ENCODE peak calls at places on chromosomes 16 and 17, in four cellular contexts. K is H1, U is K562, N is GM12878. R is an unnamed sample.

GRCh38 chr16:84138824-84139627 is 6.0 kb downstream of the HSDL1 start:
- DNase-seq in K (no peak), U (peak), N (peak), R (peak)

GRCh38 chr16:86590501-86591144 is 12.3 kb downstream of the FOXL1 start:
- DNase-seq in K (no peak), U (no peak), N (no peak), R (peak)

GRCh38 chr16:1903845-1904820 is 14.1 kb downstream of the HS3ST6 start:
- DNase-seq in K (no peak), U (no peak), N (no peak), R (no peak)

GRCh38 chr16:67407176-67407787 is 9.0 kb downstream of the ZDHHC1 start:
- DNase-seq in K (no peak), U (no peak), N (no peak), R (no peak)

GRCh38 chr17:78120971-78121800 is 7.4 kb downstream of the TMC6 start:
- DNase-seq in K (no peak), U (no peak), N (no peak), R (no peak)

GRCh38 chr17:68398731-68399637 is 58.3 kb downstream of the WIPI1 start:
- DNase-seq in K (no peak), U (peak), N (no peak), R (peak)

GRCh38 chr16:47887496-47887895 is 268.3 kb downstream of the ABCC12 start:
- DNase-seq in K (peak), U (no peak), N (no peak), R (no peak)

GRCh38 chr16:70402916-70403659 is 35.8 kb downstream of the ST3GAL2 start:
- DNase-seq in K (no peak), U (no peak), N (no peak), R (peak)

GRCh38 chr17:61399131-61400057 is at the start of gene TBX2:
- DNase-seq in K (no peak), U (no peak), N (no peak), R (peak)

GRCh38 chr17:8420041-8420934 is 15.4 kb upstream of the NDEL1 start:
- DNase-seq in K (no peak), U (peak), N (no peak), R (peak)

GRCh38 chr16:68363847-68364600 is 53.2 kb downstream of the PRMT7 start:
- DNase-seq in K (no peak), U (no peak), N (no peak), R (peak)

GRCh38 chr16:27526169-27526568 is 23.5 kb downstream of the GTF3C1 start:
- DNase-seq in K (no peak), U (peak), N (no peak), R (no peak)

GRCh38 chr16:53029971-53030370 is 22.7 kb downstream of the CHD9NB start:
- DNase-seq in K (no peak), U (no peak), N (no peak), R (no peak)

GRCh38 chr16:27383511-27384243 is 18.3 kb upstream of the IL21R start:
- DNase-seq in K (no peak), U (no peak), N (no peak), R (no peak)

GRCh38 chr17:17681187-17681743 is at the start of gene RAI1:
- DNase-seq in K (no peak), U (peak), N (no peak), R (peak)

GRCh38 chr17:38729886-38730525 is at the start of gene CISD3:
- DNase-seq in K (no peak), U (peak), N (no peak), R (peak)

GRCh38 chr17:64648234-64648633 is 13.9 kb downstream of the SMURF2 start:
- DNase-seq in K (no peak), U (no peak), N (no peak), R (no peak)

GRCh38 chr16:2799852-2800226 is 1.6 kb downstream of the PRSS41 start:
- DNase-seq in K (no peak), U (no peak), N (no peak), R (peak)

GRCh38 chr17:19510903-19511302 is 22.8 kb upstream of the SLC47A1 start:
- DNase-seq in K (no peak), U (no peak), N (no peak), R (no peak)

GRCh38 chr16:86444274-86445060 is 65.9 kb upstream of the FOXF1 start:
- DNase-seq in K (no peak), U (no peak), N (no peak), R (no peak)

GRCh38 chr17:75649687-75650086 is 16.5 kb downstream of the SMIM5 start:
- DNase-seq in K (no peak), U (no peak), N (no peak), R (no peak)
- TF ChIP-seq CREB1 in K (no peak), U (no peak), N (no peak), R (no peak)

DNA sequence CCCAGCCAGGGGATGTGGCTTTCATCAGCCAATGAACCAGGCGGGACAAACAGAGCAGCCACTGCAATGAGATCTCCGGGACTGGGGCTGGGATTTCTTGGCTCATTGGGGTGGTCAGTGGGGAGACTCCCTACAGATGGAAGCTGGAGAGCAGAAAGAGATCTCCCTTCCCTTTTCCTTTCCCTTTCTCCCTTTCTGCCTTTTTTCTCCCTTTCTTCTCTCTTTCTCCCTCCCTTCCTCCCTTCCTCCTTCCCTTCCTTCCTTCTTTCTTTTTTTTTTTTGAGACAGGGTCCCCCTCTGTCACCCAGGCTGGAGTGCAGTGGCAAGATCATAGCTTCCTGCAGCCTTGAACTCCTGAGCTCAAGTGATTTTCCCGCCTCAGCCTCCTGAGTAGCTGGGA is 14.0 kb downstream of the LAT start:
- DNase-seq in K (no peak), U (no peak), N (no peak), R (no peak)
- TF ChIP-seq SRF in K (no peak), U (no peak), N (no peak), R (no peak)

DNA sequence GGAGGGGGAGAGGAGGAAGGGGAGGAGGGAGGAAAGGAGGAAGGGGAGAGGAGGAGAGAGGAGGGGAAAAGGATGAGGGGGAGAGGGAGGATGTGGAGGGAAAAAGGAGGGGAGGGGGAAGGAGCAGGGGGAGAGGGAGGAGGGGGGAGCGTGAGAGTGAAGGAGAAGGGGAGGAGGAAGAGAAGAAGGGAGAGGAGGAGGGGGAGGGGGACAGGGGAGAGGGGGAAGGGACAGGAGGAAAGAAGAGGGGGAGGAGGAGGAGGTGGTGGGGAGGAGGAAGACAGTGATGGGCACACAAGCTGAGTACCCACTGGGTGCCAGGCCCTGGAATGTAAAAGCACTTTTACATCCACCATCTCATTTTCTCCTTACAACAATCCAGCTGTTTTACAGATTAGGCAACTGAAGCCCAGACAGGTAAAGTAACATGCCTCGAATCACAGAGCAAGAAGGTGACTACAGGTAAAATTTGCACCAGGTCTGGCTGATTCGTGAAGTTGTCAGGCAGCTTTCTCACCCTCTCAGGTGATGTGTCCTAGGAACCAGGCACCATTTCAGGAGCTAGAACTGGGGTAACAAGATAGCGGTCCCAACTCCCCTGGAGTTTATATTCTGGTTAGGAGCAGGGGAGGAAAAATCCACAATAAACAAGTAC is 10.0 kb upstream of the LITAF start:
- DNase-seq in K (no peak), U (no peak), N (no peak), R (no peak)
- TF ChIP-seq CREB1 in K (no peak), U (no peak), N (no peak), R (no peak)

GRCh38 chr17:32267690-32268205 is 2.1 kb downstream of the RHBDL3 start:
- DNase-seq in K (no peak), U (no peak), N (no peak), R (no peak)
- TF ChIP-seq SRF in K (no peak), U (no peak), N (no peak), R (no peak)

GRCh38 chr17:43018008-43018853 is 4.0 kb downstream of the VAT1 start:
- DNase-seq in K (no peak), U (no peak), N (no peak), R (no peak)
- TF ChIP-seq CREB1 in K (no peak), U (no peak), N (no peak), R (no peak)

DNA sequence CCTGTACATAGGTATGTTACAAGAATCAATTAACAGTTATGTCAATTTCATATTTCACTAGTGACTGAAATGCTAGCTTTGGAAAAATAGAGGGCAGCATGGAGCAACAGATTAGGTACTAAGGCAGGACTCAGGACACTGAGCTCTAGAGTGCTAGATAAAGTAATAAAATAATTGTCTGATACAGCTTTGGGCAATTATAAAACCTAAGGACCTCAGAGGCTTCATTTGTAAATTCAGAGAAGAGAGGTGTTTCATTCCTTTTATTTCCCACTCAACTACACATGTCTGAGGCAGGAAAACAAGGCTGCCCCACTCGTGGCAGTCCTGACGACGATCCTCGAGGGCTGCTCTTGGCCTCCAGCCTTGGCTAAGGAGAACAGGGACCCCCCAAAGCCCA is 81.5 kb downstream of the CA4 start:
- DNase-seq in K (no peak), U (peak), N (no peak), R (peak)
- TF ChIP-seq SRF in K (no peak), U (no peak), N (no peak), R (no peak)

GRCh38 chr16:82801361-82801760 is 174.6 kb downstream of the CDH13 start:
- DNase-seq in K (no peak), U (no peak), N (no peak), R (no peak)
- TF ChIP-seq CREB1 in K (no peak), U (no peak), N (no peak), R (no peak)